ENCODE peak calls at places on chromosomes 7 and 10, in six cellular contexts. I is smooth muscle cell of the brain vasculature, N is T follicular helper cell, J is GF-D8, M is myocyte, W is RPMI7951. F is an unnamed sample.

GRCh38 chr7:50369408-50370026 is 65.0 kb downstream of the IKZF1 start:
- DNase-seq in I (no peak), N (no peak), J (peak; percentile 65), M (no peak), W (peak; percentile 36), F (no peak)

GRCh38 chr7:80666376-80666775 is 27.9 kb downstream of the CD36 start:
- DNase-seq in I (no peak), N (no peak), J (no peak), M (no peak), W (no peak), F (no peak)

GRCh38 chr7:134686782-134687181 is 40.1 kb downstream of the BPGM start:
- DNase-seq in I (no peak), N (no peak), J (no peak), M (peak; percentile 53), W (peak; percentile 58), F (no peak)

GRCh38 chr10:31001740-31002139 is 29.9 kb downstream of the ZNF438 start:
- DNase-seq in I (no peak), N (no peak), J (no peak), M (no peak), W (peak; percentile 65), F (no peak)

GRCh38 chr7:132793474-132793873 is 217.2 kb upstream of the PLXNA4 start:
- DNase-seq in I (no peak), N (no peak), J (no peak), M (no peak), W (no peak), F (no peak)

GRCh38 chr10:5413012-5413938 is 918 bp downstream of the NET1 start:
- DNase-seq in I (no peak), N (no peak), J (no peak), M (peak; percentile 67), W (peak; percentile 73), F (no peak)

GRCh38 chr7:129607471-129608120 is 3.9 kb upstream of the NRF1 start:
- DNase-seq in I (no peak), N (no peak), J (peak; percentile 12), M (peak; percentile 57), W (peak; percentile 42), F (no peak)

GRCh38 chr10:100636848-100637553 is 101.3 kb downstream of the HIF1AN start:
- DNase-seq in I (no peak), N (no peak), J (no peak), M (no peak), W (no peak), F (no peak)

GRCh38 chr10:1100691-1101368 is 44.6 kb downstream of the WDR37 start:
- DNase-seq in I (no peak), N (no peak), J (no peak), M (no peak), W (no peak), F (peak; percentile 38)

GRCh38 chr7:28778781-28779180 is 179.3 kb downstream of the TRIL start:
- DNase-seq in I (no peak), N (no peak), J (no peak), M (no peak), W (no peak), F (no peak)

GRCh38 chr7:136133491-136133990 is 156.4 kb upstream of the MTPN start:
- DNase-seq in I (peak; percentile 72), N (no peak), J (no peak), M (peak; percentile 44), W (peak; percentile 85), F (no peak)

GRCh38 chr7:20249924-20250323 is 32.7 kb upstream of the MACC1 start:
- DNase-seq in I (no peak), N (no peak), J (no peak), M (no peak), W (no peak), F (no peak)

GRCh38 chr7:47890606-47891005 is 57.7 kb downstream of the PKD1L1 start:
- DNase-seq in I (no peak), N (no peak), J (no peak), M (no peak), W (no peak), F (no peak)

GRCh38 chr7:74498996-74499834 is 45.5 kb downstream of the GTF2IRD1 start:
- DNase-seq in I (no peak), N (no peak), J (no peak), M (no peak), W (no peak), F (no peak)

GRCh38 chr7:50660040-50660829 is 95.0 kb upstream of the DDC start:
- DNase-seq in I (no peak), N (peak; percentile 4), J (no peak), M (no peak), W (no peak), F (peak; percentile 59)

GRCh38 chr7:101435461-101436225 is 73.0 kb downstream of the COL26A1 start:
- DNase-seq in I (no peak), N (no peak), J (no peak), M (no peak), W (no peak), F (no peak)

GRCh38 chr7:47266131-47266706 is 315.7 kb downstream of the TNS3 start:
- DNase-seq in I (peak; percentile 43), N (no peak), J (no peak), M (peak; percentile 81), W (peak; percentile 83), F (peak; percentile 55)

GRCh38 chr10:125992244-125992643 is 95.9 kb downstream of the FANK1 start:
- DNase-seq in I (no peak), N (no peak), J (no peak), M (no peak), W (no peak), F (no peak)

GRCh38 chr7:30928254-30928872 is 16.7 kb downstream of the AQP1 start:
- DNase-seq in I (no peak), N (no peak), J (no peak), M (peak; percentile 22), W (no peak), F (peak; percentile 32)

GRCh38 chr7:68313806-68314205 is 1284.5 kb upstream of the AUTS2 start:
- DNase-seq in I (no peak), N (no peak), J (no peak), M (no peak), W (no peak), F (no peak)

GRCh38 chr10:27446091-27446918 is 57.8 kb upstream of the RAB18 start:
- DNase-seq in I (peak; percentile 9), N (no peak), J (peak; percentile 18), M (peak; percentile 50), W (peak; percentile 26), F (no peak)

GRCh38 chr10:120392671-120393079 is 64.4 kb upstream of the PLPP4 start:
- DNase-seq in I (no peak), N (no peak), J (no peak), M (no peak), W (no peak), F (no peak)

GRCh38 chr7:84354030-84354429 is 159.4 kb upstream of the SEMA3A start:
- DNase-seq in I (no peak), N (no peak), J (no peak), M (no peak), W (no peak), F (no peak)

GRCh38 chr7:157436763-157437480 is 100.1 kb downstream of the DNAJB6 start:
- DNase-seq in I (no peak), N (no peak), J (peak; percentile 13), M (no peak), W (no peak), F (no peak)

GRCh38 chr7:139531094-139531493 is 7.6 kb downstream of the CLEC2L start:
- DNase-seq in I (no peak), N (no peak), J (no peak), M (no peak), W (no peak), F (no peak)

GRCh38 chr7:87580636-87581035 is 20.0 kb downstream of the ABCB1 start:
- DNase-seq in I (no peak), N (no peak), J (no peak), M (no peak), W (no peak), F (no peak)

GRCh38 chr7:371119-371778 is 81.3 kb downstream of the FOXL3 start:
- DNase-seq in I (no peak), N (no peak), J (no peak), M (no peak), W (peak; percentile 17), F (no peak)

GRCh38 chr7:20153999-20154398 is 63.2 kb downstream of the MACC1 start:
- DNase-seq in I (no peak), N (no peak), J (no peak), M (peak; percentile 50), W (peak; percentile 41), F (no peak)

GRCh38 chr10:51960494-51960895 is 261.1 kb upstream of the CSTF2T start:
- DNase-seq in I (no peak), N (no peak), J (no peak), M (peak; percentile 77), W (peak; percentile 36), F (no peak)

GRCh38 chr7:111741811-111742240 is 179.5 kb upstream of the IMMP2L start:
- DNase-seq in I (no peak), N (peak; percentile 4), J (no peak), M (peak; percentile 75), W (peak; percentile 64), F (no peak)

GRCh38 chr7:74622228-74622749 is 35.2 kb upstream of the GTF2I start:
- DNase-seq in I (no peak), N (no peak), J (no peak), M (no peak), W (no peak), F (no peak)

GRCh38 chr7:142939226-142939910 is at the start of gene LLCFC1:
- DNase-seq in I (no peak), N (no peak), J (no peak), M (no peak), W (no peak), F (no peak)

GRCh38 chr7:158865462-158865922 is 9.1 kb downstream of the DYNC2I1 start:
- DNase-seq in I (no peak), N (no peak), J (peak; percentile 65), M (peak; percentile 50), W (peak; percentile 38), F (no peak)

GRCh38 chr7:17523813-17524741 is 225.6 kb downstream of the AHR start:
- DNase-seq in I (no peak), N (no peak), J (no peak), M (peak; percentile 73), W (no peak), F (peak; percentile 72)

GRCh38 chr10:5041471-5042023 is 37.9 kb upstream of the AKR1C2 start:
- DNase-seq in I (no peak), N (no peak), J (no peak), M (no peak), W (no peak), F (no peak)

GRCh38 chr10:123148414-123149161 is 652 bp downstream of the HMX2 start:
- DNase-seq in I (no peak), N (no peak), J (no peak), M (no peak), W (no peak), F (no peak)